ENCODE peak calls at places on chromosome 1, in seven cellular contexts. One of them, this sample, is unnamed.

GRCh38 chr1:30405081-30405480 is 318.3 kb downstream of the MATN1 start:
- DNase-seq in choroid plexus epithelial cell: no peak
- DNase-seq in Caki2: no peak
- DNase-seq in amniotic stem cell: no peak
- DNase-seq in stimulated activated CD4-positive, alpha-beta T cell treated with anti-CD3 and anti-CD28 coated beads, Interleukin-12 subunit alpha, Interleukin-12 subunit beta, amount 100 ng/mL, for 4 hours: no peak
- DNase-seq in NCI-H345: no peak
- DNase-seq in CD8-positive, alpha-beta memory T cell: no peak
- DNase-seq in this sample: no peak

GRCh38 chr1:206797534-206798383 is 25.5 kb upstream of the IL10 start:
- DNase-seq in choroid plexus epithelial cell: no peak
- DNase-seq in Caki2: no peak
- DNase-seq in amniotic stem cell: no peak
- DNase-seq in NCI-H345: no peak
- DNase-seq in CD8-positive, alpha-beta memory T cell: peak; percentile 7
- DNase-seq in stimulated activated CD4-positive, alpha-beta T cell treated with anti-CD3 and anti-CD28 coated beads, Interleukin-12 subunit alpha, Interleukin-12 subunit beta, amount 100 ng/mL, for 4 hours: no peak
- DNase-seq in this sample: peak; percentile 39

GRCh38 chr1:221963742-221964141 is 221.9 kb upstream of the DUSP10 start:
- DNase-seq in stimulated activated CD4-positive, alpha-beta T cell treated with anti-CD3 and anti-CD28 coated beads, Interleukin-12 subunit alpha, Interleukin-12 subunit beta, amount 100 ng/mL, for 4 hours: no peak
- DNase-seq in Caki2: no peak
- DNase-seq in choroid plexus epithelial cell: no peak
- DNase-seq in NCI-H345: no peak
- DNase-seq in CD8-positive, alpha-beta memory T cell: no peak
- DNase-seq in amniotic stem cell: no peak
- DNase-seq in this sample: no peak

GRCh38 chr1:63691672-63692425 is 82.0 kb upstream of the ROR1 start:
- DNase-seq in CD8-positive, alpha-beta memory T cell: no peak
- DNase-seq in amniotic stem cell: peak; percentile 61
- DNase-seq in Caki2: peak; percentile 71
- DNase-seq in stimulated activated CD4-positive, alpha-beta T cell treated with anti-CD3 and anti-CD28 coated beads, Interleukin-12 subunit alpha, Interleukin-12 subunit beta, amount 100 ng/mL, for 4 hours: no peak
- DNase-seq in NCI-H345: peak; percentile 70
- DNase-seq in choroid plexus epithelial cell: peak; percentile 98
- DNase-seq in this sample: peak; percentile 91

GRCh38 chr1:53560572-53561487 is 101.6 kb downstream of the DMRTB1 start:
- DNase-seq in NCI-H345: no peak
- DNase-seq in choroid plexus epithelial cell: no peak
- DNase-seq in Caki2: no peak
- DNase-seq in amniotic stem cell: no peak
- DNase-seq in stimulated activated CD4-positive, alpha-beta T cell treated with anti-CD3 and anti-CD28 coated beads, Interleukin-12 subunit alpha, Interleukin-12 subunit beta, amount 100 ng/mL, for 4 hours: no peak
- DNase-seq in CD8-positive, alpha-beta memory T cell: no peak
- DNase-seq in this sample: peak; percentile 77

GRCh38 chr1:115166531-115167091 is 77.3 kb upstream of the TSPAN2 start:
- DNase-seq in NCI-H345: no peak
- DNase-seq in amniotic stem cell: no peak
- DNase-seq in CD8-positive, alpha-beta memory T cell: no peak
- DNase-seq in Caki2: no peak
- DNase-seq in stimulated activated CD4-positive, alpha-beta T cell treated with anti-CD3 and anti-CD28 coated beads, Interleukin-12 subunit alpha, Interleukin-12 subunit beta, amount 100 ng/mL, for 4 hours: no peak
- DNase-seq in choroid plexus epithelial cell: peak; percentile 78
- DNase-seq in this sample: peak; percentile 55

GRCh38 chr1:160429702-160430535 is 29.6 kb downstream of the VANGL2 start:
- DNase-seq in CD8-positive, alpha-beta memory T cell: no peak
- DNase-seq in NCI-H345: no peak
- DNase-seq in stimulated activated CD4-positive, alpha-beta T cell treated with anti-CD3 and anti-CD28 coated beads, Interleukin-12 subunit alpha, Interleukin-12 subunit beta, amount 100 ng/mL, for 4 hours: no peak
- DNase-seq in amniotic stem cell: no peak
- DNase-seq in Caki2: no peak
- DNase-seq in choroid plexus epithelial cell: no peak
- DNase-seq in this sample: no peak

GRCh38 chr1:16145988-16146887 is 9.6 kb downstream of the EPHA2 start:
- DNase-seq in CD8-positive, alpha-beta memory T cell: no peak
- DNase-seq in NCI-H345: no peak
- DNase-seq in stimulated activated CD4-positive, alpha-beta T cell treated with anti-CD3 and anti-CD28 coated beads, Interleukin-12 subunit alpha, Interleukin-12 subunit beta, amount 100 ng/mL, for 4 hours: no peak
- DNase-seq in amniotic stem cell: peak; percentile 69
- DNase-seq in Caki2: peak; percentile 83
- DNase-seq in choroid plexus epithelial cell: peak; percentile 96
- DNase-seq in this sample: peak; percentile 94

This sample was measured in mesenchymal stem cell.